ENCODE peak calls at places on chromosomes 3 and 15, in five cellular contexts. U is AG04450, H is small intestine, W is tibial nerve, B is cardiac muscle cell. D is an unnamed sample. For H3K9me3, the result is how much of the 10 kb centered on the place peaks cover.

GRCh38 chr3:169897284-169897683 is 14.1 kb upstream of the SAMD7 start:
- DNase-seq in U (no peak), H (no peak), W (no peak), B (no peak), D (no peak)

GRCh38 chr15:40470423-40471104 is at the start of gene CHST14:
- DNase-seq in U (no peak), H (peak), W (peak), B (peak), D (peak)

GRCh38 chr15:99764521-99764920 is 31.3 kb upstream of the LYSMD4 start:
- DNase-seq in U (no peak), H (no peak), W (no peak), B (no peak), D (no peak)

GRCh38 chr3:8532251-8532831 is 30.7 kb downstream of the LMCD1 start:
- DNase-seq in U (no peak), H (peak), W (no peak), B (no peak), D (no peak)

GRCh38 chr3:159187232-159187631 is 385.4 kb downstream of the MFSD1 start:
- DNase-seq in U (no peak), H (no peak), W (no peak), B (peak), D (no peak)

GRCh38 chr15:78316211-78317077 is 17.0 kb upstream of the SKIC8 start:
- DNase-seq in U (no peak), H (peak), W (no peak), B (no peak), D (no peak)

GRCh38 chr3:57518276-57518914 is 25.7 kb downstream of the DNAH12 start:
- DNase-seq in U (no peak), H (no peak), W (no peak), B (peak), D (peak)

GRCh38 chr3:187295635-187296034 is 4.1 kb upstream of the MASP1 start:
- DNase-seq in U (no peak), H (no peak), W (no peak), B (no peak), D (no peak)

GRCh38 chr3:182198345-182198744 is 486.6 kb downstream of the SOX2 start:
- DNase-seq in U (no peak), H (no peak), W (no peak), B (no peak), D (no peak)

GRCh38 chr15:71581406-71581930 is 228.9 kb upstream of the NR2E3 start:
- DNase-seq in U (no peak), H (no peak), W (no peak), B (peak), D (no peak)

GRCh38 chr15:67142142-67143092 is 77.0 kb downstream of the SMAD3 start:
- DNase-seq in U (no peak), H (no peak), W (no peak), B (peak), D (no peak)

GRCh38 chr3:94317054-94317453 is 254.2 kb downstream of the NSUN3 start:
- DNase-seq in U (no peak), H (no peak), W (no peak), B (no peak), D (no peak)

GRCh38 chr3:31093608-31093990 is 199.1 kb upstream of the GADL1 start:
- DNase-seq in U (no peak), H (no peak), W (no peak), B (no peak), D (no peak)

GRCh38 chr3:98763076-98763475 is at the start of gene ST3GAL6:
- DNase-seq in U (no peak), H (no peak), W (no peak), B (peak), D (no peak)

GRCh38 chr15:85583404-85584390 is 203.3 kb downstream of the AKAP13 start:
- DNase-seq in U (no peak), H (peak), W (no peak), B (peak), D (no peak)

GRCh38 chr3:77460326-77460725 is 420.4 kb downstream of the ROBO2 start:
- DNase-seq in U (no peak), H (no peak), W (no peak), B (no peak), D (no peak)

GRCh38 chr3:13621381-13622221 is 72.7 kb downstream of the FBLN2 start:
- DNase-seq in U (no peak), H (no peak), W (no peak), B (no peak), D (no peak)

GRCh38 chr3:176579741-176580185 is 617.5 kb downstream of the TBL1XR1 start:
- DNase-seq in U (no peak), H (no peak), W (no peak), B (no peak), D (no peak)

GRCh38 chr3:71048948-71049347 is 534.6 kb downstream of the FOXP1 start:
- DNase-seq in U (no peak), H (peak), W (no peak), B (no peak), D (peak)

GRCh38 chr15:66254364-66255292 is 1.1 kb upstream of the MEGF11 start:
- DNase-seq in U (no peak), H (no peak), W (no peak), B (no peak), D (no peak)

GRCh38 chr15:94177112-94177511 is 54.2 kb upstream of the MCTP2 start:
- DNase-seq in U (peak), H (no peak), W (no peak), B (no peak), D (no peak)

GRCh38 chr3:20154928-20155327 is 31.1 kb downstream of the SGO1 start:
- DNase-seq in U (no peak), H (no peak), W (no peak), B (no peak), D (no peak)

DNA sequence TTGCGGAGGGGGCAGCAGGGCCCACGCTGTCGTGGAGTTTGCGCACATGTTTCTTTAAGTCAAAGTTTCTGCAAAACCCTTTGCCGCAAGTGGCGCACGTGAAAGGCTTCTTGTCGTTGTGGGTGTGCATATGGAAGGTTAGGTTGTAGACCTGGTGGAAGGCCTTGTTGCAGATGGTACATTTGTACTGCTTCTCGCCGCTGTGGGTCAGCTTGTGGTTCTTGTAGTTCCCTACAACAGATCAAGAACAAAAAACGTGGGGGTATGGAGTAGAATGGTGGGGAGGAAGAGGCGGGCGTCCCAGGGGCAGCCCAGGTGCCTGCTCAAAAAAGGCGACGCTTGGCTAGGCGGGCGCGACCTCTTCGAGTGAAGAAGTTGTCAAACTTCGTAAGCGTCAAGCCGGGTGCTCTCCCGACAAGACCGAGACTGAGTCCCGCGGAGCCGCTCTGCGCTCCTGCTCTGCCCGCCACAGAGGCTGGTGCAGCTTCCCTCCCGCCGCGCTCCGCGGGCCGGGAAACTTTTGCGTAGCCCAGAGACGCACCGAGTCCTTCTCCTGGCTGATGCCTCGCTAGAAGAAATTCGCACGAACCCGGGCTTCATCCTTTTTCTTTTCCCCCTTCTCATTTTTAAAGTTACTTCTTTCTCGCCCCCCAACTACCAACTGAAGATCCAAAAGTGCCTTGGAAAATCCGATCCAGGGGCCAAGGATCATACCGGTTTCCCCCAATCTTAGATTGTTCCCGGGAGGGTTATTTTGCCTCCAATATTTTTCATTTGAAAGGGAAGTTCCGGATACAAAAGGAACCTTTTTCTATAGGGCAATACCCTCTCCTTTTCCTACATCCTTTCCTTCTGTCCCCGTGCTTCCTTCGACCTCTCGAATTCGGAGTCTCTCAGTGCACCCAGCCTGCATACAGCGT is 3.0 kb downstream of the FEZF2 start:
- DNase-seq in U (no peak), H (no peak), W (no peak), B (no peak), D (no peak)
- H3K9me3 ChIP-seq in U (under half), H (under half), W (under half), B (under half), D (under half)

DNA sequence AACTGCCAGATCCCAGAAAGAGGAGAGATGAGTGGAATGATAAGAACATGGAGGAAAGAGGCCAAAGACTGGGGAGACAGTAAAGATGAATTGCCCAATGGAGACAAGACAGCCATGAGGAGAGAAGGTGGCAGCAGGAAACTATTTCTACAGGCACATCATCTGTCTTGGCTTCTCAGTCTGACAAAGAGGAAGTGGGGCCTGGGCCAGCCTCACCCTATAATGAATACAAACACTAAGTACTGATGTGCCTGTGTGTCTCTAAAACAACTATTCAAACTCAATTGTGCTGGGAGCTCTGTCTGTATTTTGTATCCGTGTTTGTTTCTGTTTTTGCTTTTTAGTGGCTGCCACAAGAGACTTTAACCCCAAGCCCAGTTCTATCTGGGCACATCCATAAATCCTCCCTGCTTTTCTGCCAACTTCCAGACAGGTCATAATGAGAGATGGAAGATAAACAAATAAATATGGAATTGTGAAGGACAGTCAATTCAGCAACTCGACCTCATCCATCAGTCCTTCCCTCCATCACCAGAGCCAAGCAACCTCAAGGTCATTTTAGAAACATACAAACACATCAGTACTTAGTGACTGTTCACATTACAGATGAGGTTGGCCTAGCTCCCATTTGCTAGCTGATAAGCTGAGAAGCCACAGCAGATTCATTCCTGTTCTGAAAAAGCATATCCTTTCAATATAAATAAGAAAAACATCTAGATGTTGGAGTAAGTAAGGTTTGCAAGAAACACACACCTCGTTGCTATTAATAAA is 116.7 kb downstream of the CADPS start:
- DNase-seq in U (no peak), H (no peak), W (no peak), B (no peak), D (no peak)
- H3K27ac ChIP-seq in U (no peak), H (no peak), W (no peak), B (no peak), D (no peak)

GRCh38 chr3:106624154-106624553 is 753.1 kb upstream of the CCDC54 start:
- DNase-seq in U (no peak), H (no peak), W (no peak), B (no peak), D (no peak)
- H3K4me3 ChIP-seq in U (no peak), H (no peak), W (no peak), B (no peak), D (no peak)

GRCh38 chr15:25068696-25069095 is 113.9 kb downstream of the SNRPN start:
- DNase-seq in U (no peak), H (no peak), W (no peak), B (no peak), D (no peak)
- H3K9me3 ChIP-seq in U (half or more), H (under half), W (half or more), B (under half), D (half or more)